ENCODE peak calls at places on chromosomes 6 and 20, in seven cellular contexts. C is fibroblast of lung, J is tibial nerve, Q is IMR-90, W is testis, E is heart left ventricle, N is left ventricle myocardium inferior. Z is an unnamed sample.

GRCh38 chr6:142195862-142196536 is 48.9 kb downstream of the VTA1 start:
- DNase-seq in C (peak; percentile 21), J (no peak), Q (peak; percentile 44), W (no peak), E (no peak), N (no peak), Z (no peak)

GRCh38 chr6:100549406-100550167 is 84.9 kb upstream of the SIM1 start:
- DNase-seq in C (peak; percentile 88), J (no peak), Q (peak; percentile 87), W (no peak), E (no peak), N (no peak), Z (peak; percentile 61)

GRCh38 chr6:119137194-119138072 is 59.0 kb upstream of the FAM184A start:
- DNase-seq in C (peak; percentile 29), J (no peak), Q (peak; percentile 21), W (no peak), E (no peak), N (no peak), Z (peak; percentile 71)

GRCh38 chr20:29497261-29497671 is 1760.2 kb upstream of the DEFB115 start:
- DNase-seq in C (no peak), J (no peak), Q (no peak), W (peak; percentile 88), E (peak; percentile 28), N (no peak), Z (no peak)

GRCh38 chr6:114534813-114535212 is 192.0 kb upstream of the HS3ST5 start:
- DNase-seq in C (no peak), J (no peak), Q (no peak), W (no peak), E (no peak), N (no peak), Z (no peak)

GRCh38 chr6:73144516-73144915 is 80.8 kb downstream of the KHDC1L start:
- DNase-seq in C (peak; percentile 3), J (no peak), Q (peak; percentile 13), W (no peak), E (no peak), N (no peak), Z (no peak)

GRCh38 chr6:43786664-43787329 is 16.8 kb downstream of the VEGFA start:
- DNase-seq in C (no peak), J (no peak), Q (peak; percentile 31), W (no peak), E (no peak), N (peak; percentile 11), Z (peak; percentile 54)

GRCh38 chr20:35216541-35216940 is 9.9 kb upstream of the MMP24 start:
- DNase-seq in C (no peak), J (no peak), Q (no peak), W (no peak), E (no peak), N (no peak), Z (no peak)

GRCh38 chr6:53119772-53120409 is 28.8 kb downstream of the GCM1 start:
- DNase-seq in C (peak; percentile 32), J (no peak), Q (peak; percentile 58), W (no peak), E (no peak), N (no peak), Z (peak; percentile 73)

GRCh38 chr20:9935285-9935684 is 96.4 kb upstream of the PAK5 start:
- DNase-seq in C (no peak), J (no peak), Q (no peak), W (no peak), E (no peak), N (no peak), Z (no peak)

GRCh38 chr20:7540923-7541322 is 399.3 kb downstream of the HAO1 start:
- DNase-seq in C (peak; percentile 1), J (no peak), Q (no peak), W (no peak), E (no peak), N (no peak), Z (peak; percentile 6)

GRCh38 chr6:129844118-129844891 is 16.8 kb downstream of the TMEM244 start:
- DNase-seq in C (peak; percentile 83), J (no peak), Q (peak; percentile 89), W (no peak), E (no peak), N (no peak), Z (peak; percentile 84)

GRCh38 chr6:47787620-47788497 is 6.0 kb downstream of the OPN5 start:
- DNase-seq in C (peak; percentile 49), J (no peak), Q (peak; percentile 51), W (peak; percentile 77), E (peak; percentile 65), N (peak; percentile 25), Z (peak; percentile 72)

GRCh38 chr6:97497713-97498331 is 214.8 kb upstream of the MMS22L start:
- DNase-seq in C (peak; percentile 65), J (peak; percentile 23), Q (peak; percentile 65), W (peak; percentile 83), E (peak; percentile 43), N (peak; percentile 53), Z (peak; percentile 72)

GRCh38 chr6:16511048-16511660 is 250.1 kb downstream of the ATXN1 start:
- DNase-seq in C (peak; percentile 48), J (no peak), Q (peak; percentile 48), W (no peak), E (no peak), N (no peak), Z (peak; percentile 22)

GRCh38 chr6:112330071-112330876 is 16.9 kb upstream of the RFPL4B start:
- DNase-seq in C (peak; percentile 60), J (no peak), Q (peak; percentile 38), W (no peak), E (no peak), N (no peak), Z (peak; percentile 70)

GRCh38 chr6:133896344-133896721 is 7.4 kb downstream of the TCF21 start:
- DNase-seq in C (no peak), J (no peak), Q (no peak), W (no peak), E (no peak), N (no peak), Z (no peak)
- H3K4me3 ChIP-seq in C (no peak overlapping the region), J (no peak overlapping the region), Q (no peak overlapping the region), W (peak overlapping the region; percentile 29), E (peak overlapping the region; percentile 41), N (peak overlapping the region; percentile 69), Z (no peak overlapping the region)

DNA sequence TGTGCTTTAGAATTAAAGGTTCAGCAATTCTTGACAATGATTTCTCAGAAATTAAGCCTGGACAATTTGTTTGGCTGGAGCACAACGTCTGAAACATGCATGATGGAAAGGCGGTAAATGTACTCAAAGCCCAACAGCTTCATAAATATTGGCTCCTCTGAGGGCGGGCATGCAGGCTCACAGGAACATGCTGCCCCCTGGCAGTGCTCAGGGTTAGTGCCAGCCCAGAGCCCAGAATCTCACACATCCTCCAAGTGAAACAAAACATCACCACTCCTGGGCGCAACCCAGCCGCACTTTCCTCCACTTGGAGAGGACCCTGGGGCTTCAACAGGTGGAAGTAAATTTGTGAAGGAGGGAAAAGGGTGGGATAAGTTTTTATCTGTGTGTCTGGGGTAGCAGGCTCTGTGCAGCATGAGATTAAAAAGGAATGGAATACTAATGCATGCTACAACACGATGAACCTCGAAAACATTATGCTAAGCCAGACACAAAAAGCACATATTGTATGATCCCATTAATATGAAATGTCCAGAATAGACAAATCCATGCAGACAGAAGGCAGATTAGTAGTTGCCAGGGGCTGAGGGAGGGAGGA is 54.1 kb upstream of the PTPRT start:
- DNase-seq in C (no peak), J (no peak), Q (no peak), W (peak; percentile 61), E (no peak), N (no peak), Z (no peak)
- TF ChIP-seq CTCF in C (no peak), J (no peak), Q (no peak), W (no peak), E (no peak), N (no peak), Z (peak; percentile 3)

DNA sequence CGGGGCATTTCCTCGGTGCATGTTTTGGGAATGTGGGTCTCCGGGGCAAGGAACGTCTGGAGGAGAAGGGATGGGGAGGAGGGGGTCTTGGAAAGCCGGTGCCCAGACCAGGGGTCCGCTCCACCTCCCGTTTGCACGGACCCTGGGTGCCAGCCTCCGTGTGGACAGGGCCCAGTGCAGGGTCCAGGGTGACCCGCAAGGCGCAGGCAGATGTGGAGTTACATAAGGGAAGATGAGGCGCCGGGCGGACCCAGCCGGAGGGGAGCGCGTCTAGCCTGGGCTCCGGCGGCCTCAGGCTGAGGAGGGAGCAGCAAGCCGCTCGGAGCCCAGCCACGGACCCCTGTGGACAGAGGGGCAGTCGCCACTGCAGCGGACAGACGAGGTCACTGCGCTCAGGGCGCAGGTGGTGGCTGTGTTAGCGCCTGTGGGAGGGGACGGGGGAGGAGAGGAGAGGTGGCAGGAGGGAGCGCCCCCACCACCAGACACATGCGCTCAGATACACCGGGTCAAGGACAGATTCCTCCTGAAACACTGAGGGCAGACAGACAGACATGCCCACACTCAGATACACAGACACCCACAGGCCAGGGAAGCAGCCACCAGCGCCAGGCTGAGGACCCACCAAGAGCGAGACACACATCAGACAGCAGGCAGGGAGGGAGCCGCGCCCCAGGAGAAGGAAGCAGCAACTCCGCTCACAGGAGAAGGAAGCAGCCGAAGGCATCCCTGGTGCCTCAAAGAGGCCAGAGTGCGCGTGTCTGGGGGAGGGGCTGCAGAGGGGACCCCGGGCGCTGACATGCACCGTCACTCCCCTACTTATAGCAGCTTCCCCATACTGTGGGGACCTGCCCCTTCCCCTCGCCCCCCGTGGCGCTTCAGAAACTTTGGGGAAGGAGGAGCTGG is 839 bp upstream of the HRH3 start:
- DNase-seq in C (no peak), J (no peak), Q (no peak), W (peak; percentile 25), E (no peak), N (no peak), Z (no peak)
- H3K4me3 ChIP-seq in C (no peak overlapping the region), J (no peak overlapping the region), Q (no peak overlapping the region), W (no peak overlapping the region), E (peak overlapping the region; percentile 32), N (peak overlapping the region; percentile 56), Z (no peak overlapping the region)

GRCh38 chr20:62935968-62936585 is 1.9 kb upstream of the GID8 start:
- DNase-seq in C (no peak), J (no peak), Q (no peak), W (no peak), E (no peak), N (no peak), Z (no peak)

GRCh38 chr20:62936996-62937352 is 973 bp upstream of the GID8 start:
- DNase-seq in C (peak; percentile 85), J (no peak), Q (peak; percentile 83), W (no peak), E (no peak), N (no peak), Z (peak; percentile 70)

GRCh38 chr20:62938105-62938888 is at the start of gene GID8:
- DNase-seq in C (peak; percentile 49), J (no peak), Q (peak; percentile 33), W (peak; percentile 46), E (no peak), N (peak; percentile 56), Z (no peak)

GRCh38 chr20:62935204-62935967 is 2.6 kb upstream of the GID8 start:
- DNase-seq in C (no peak), J (no peak), Q (no peak), W (no peak), E (no peak), N (no peak), Z (no peak)

DNA sequence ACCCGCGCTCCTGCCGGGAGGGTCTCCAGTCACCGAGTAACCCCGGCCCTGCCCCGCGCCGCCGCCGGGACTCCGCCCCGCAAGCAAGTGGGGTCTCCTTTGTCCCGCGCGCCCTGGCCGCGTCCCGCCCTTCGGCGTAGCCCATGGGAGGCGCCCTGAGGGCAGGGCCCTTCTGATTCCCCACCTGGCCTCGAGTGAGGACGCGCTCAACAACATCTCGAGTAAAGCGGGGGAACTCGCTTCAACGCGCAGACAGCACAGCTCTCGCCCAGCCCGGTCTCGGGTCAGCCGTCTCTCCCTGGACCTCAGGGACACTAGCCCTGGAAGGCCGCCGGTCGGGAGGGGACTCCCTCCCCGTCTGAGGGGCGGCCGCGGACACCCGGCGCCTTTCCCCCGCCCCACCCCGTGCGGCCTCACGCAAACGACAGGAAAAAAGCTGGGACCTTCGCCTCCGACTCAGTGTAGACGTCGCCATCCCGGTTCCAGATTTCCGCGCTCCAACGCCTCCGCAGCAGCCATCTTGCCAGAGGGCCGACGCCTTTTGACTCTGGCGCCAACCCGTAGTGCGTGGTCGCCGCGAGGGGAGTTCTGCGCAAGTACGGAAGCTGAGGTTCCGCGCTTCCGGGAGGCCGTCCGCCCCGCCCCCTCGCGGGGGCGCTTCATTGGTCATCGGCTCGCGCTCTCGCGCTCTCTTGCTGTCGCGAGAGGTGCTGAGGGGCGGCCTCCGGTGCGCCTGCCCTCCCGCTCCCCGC is 418 bp upstream of the GID8 start:
- DNase-seq in C (peak; percentile 95), J (peak; percentile 96), Q (peak; percentile 96), W (peak; percentile 97), E (peak; percentile 98), N (peak; percentile 98), Z (peak; percentile 97)
- TF ChIP-seq CTCF in C (no peak), J (no peak), Q (no peak), W (no peak), E (no peak), N (no peak), Z (no peak)

Z was measured in foreskin fibroblast.